ENCODE peak calls at places on chromosomes 3 and 15, in six cellular contexts. V, S, E, G, M and I are unnamed samples.

GRCh38 chr15:35427091-35427490 is 118.9 kb downstream of the DPH6 start:
- DNase-seq in V (no peak), S (no peak), E (no peak), G (no peak), M (no peak), I (no peak)

GRCh38 chr15:83114856-83115255 is 7.4 kb downstream of the TM6SF1 start:
- DNase-seq in V (no peak), S (no peak), E (no peak), G (no peak), M (no peak), I (no peak)

GRCh38 chr3:186057594-186057993 is 51.3 kb downstream of the ETV5 start:
- DNase-seq in V (no peak), S (no peak), E (peak; percentile 48), G (no peak), M (no peak), I (no peak)

GRCh38 chr15:49734831-49735508 is 114.1 kb downstream of the DTWD1 start:
- DNase-seq in V (no peak), S (no peak), E (no peak), G (no peak), M (no peak), I (no peak)

GRCh38 chr3:15703346-15703745 is 94.4 kb downstream of the ANKRD28 start:
- DNase-seq in V (no peak), S (no peak), E (no peak), G (no peak), M (no peak), I (no peak)

GRCh38 chr3:23685484-23686258 is 120.1 kb upstream of the UBE2E1 start:
- DNase-seq in V (peak; percentile 53), S (peak; percentile 68), E (no peak), G (no peak), M (no peak), I (no peak)

GRCh38 chr3:126439346-126439967 is 36.2 kb downstream of the ZXDC start:
- DNase-seq in V (no peak), S (no peak), E (no peak), G (no peak), M (no peak), I (no peak)

GRCh38 chr15:96600350-96600749 is 269.9 kb downstream of the NR2F2 start:
- DNase-seq in V (no peak), S (no peak), E (no peak), G (no peak), M (no peak), I (no peak)

GRCh38 chr3:41688595-41689380 is 273.1 kb downstream of the ULK4 start:
- DNase-seq in V (no peak), S (no peak), E (no peak), G (no peak), M (no peak), I (no peak)

GRCh38 chr3:142226474-142226873 is 1.1 kb upstream of the GK5 start:
- DNase-seq in V (peak; percentile 22), S (no peak), E (no peak), G (no peak), M (no peak), I (no peak)

GRCh38 chr15:51132384-51133139 is 37.9 kb upstream of the TNFAIP8L3 start:
- DNase-seq in V (peak; percentile 59), S (peak; percentile 73), E (peak; percentile 8), G (no peak), M (peak; percentile 46), I (no peak)

GRCh38 chr3:124730920-124731297 is 657 bp downstream of the UMPS start:
- DNase-seq in V (no peak), S (no peak), E (no peak), G (no peak), M (no peak), I (no peak)

GRCh38 chr3:172257638-172258400 is 190.4 kb downstream of the GHSR start:
- DNase-seq in V (no peak), S (no peak), E (no peak), G (no peak), M (no peak), I (no peak)

GRCh38 chr3:23612296-23612891 is 193.4 kb upstream of the UBE2E1 start:
- DNase-seq in V (no peak), S (no peak), E (no peak), G (no peak), M (no peak), I (no peak)

GRCh38 chr3:10709110-10709781 is 106.8 kb upstream of the SLC6A11 start:
- DNase-seq in V (no peak), S (no peak), E (no peak), G (no peak), M (no peak), I (no peak)

GRCh38 chr15:96093063-96093462 is 237.4 kb upstream of the NR2F2 start:
- DNase-seq in V (no peak), S (no peak), E (no peak), G (no peak), M (no peak), I (no peak)

GRCh38 chr15:81511160-81511559 is 137.1 kb upstream of the TMC3 start:
- DNase-seq in V (no peak), S (no peak), E (no peak), G (no peak), M (no peak), I (no peak)

GRCh38 chr3:119149484-119149883 is 3.5 kb downstream of the TEX55 start:
- DNase-seq in V (no peak), S (no peak), E (no peak), G (no peak), M (no peak), I (no peak)

GRCh38 chr3:177813322-177813721 is 616.0 kb upstream of the TBL1XR1 start:
- DNase-seq in V (no peak), S (no peak), E (no peak), G (no peak), M (no peak), I (no peak)

GRCh38 chr3:15331606-15332404 is 581 bp downstream of the SH3BP5 start:
- DNase-seq in V (peak; percentile 25), S (no peak), E (no peak), G (peak; percentile 18), M (peak; percentile 43), I (no peak)

GRCh38 chr3:134505485-134505884 is 19.6 kb downstream of the CEP63 start:
- DNase-seq in V (no peak), S (no peak), E (no peak), G (no peak), M (no peak), I (no peak)

GRCh38 chr15:72604794-72605193 is 49.7 kb upstream of the GOLGA6B start:
- DNase-seq in V (peak; percentile 17), S (no peak), E (no peak), G (no peak), M (no peak), I (no peak)

GRCh38 chr3:140363801-140364200 is 314.1 kb upstream of the TRIM42 start:
- DNase-seq in V (no peak), S (no peak), E (no peak), G (no peak), M (no peak), I (no peak)